ENCODE peak calls at places on chromosome 6, in six cellular contexts. P, C, E, V, W and B are unnamed samples. For H3K4me1, the result is how much of the 10 kb centered on the place peaks cover.

GRCh38 chr6:26025894-26026832 is 61.1 kb upstream of the HFE start:
- DNase-seq in P (peak), C (peak), E (peak), V (peak), W (peak), B (peak)

GRCh38 chr6:152091201-152091600 is 283.7 kb downstream of the ESR1 start:
- DNase-seq in P (no peak), C (no peak), E (no peak), V (no peak), W (no peak), B (no peak)

GRCh38 chr6:141878686-141879085 is 254.0 kb upstream of the GJE1 start:
- DNase-seq in P (no peak), C (no peak), E (no peak), V (no peak), W (no peak), B (no peak)

GRCh38 chr6:4805553-4806307 is 29.5 kb downstream of the CDYL start:
- DNase-seq in P (peak), C (peak), E (peak), V (peak), W (no peak), B (peak)

GRCh38 chr6:158064725-158065251 is 83.1 kb downstream of the SYNJ2 start:
- DNase-seq in P (no peak), C (no peak), E (no peak), V (no peak), W (no peak), B (no peak)

GRCh38 chr6:47111685-47112084 is 69.6 kb upstream of the ADGRF1 start:
- DNase-seq in P (no peak), C (peak), E (no peak), V (no peak), W (no peak), B (no peak)

GRCh38 chr6:5898102-5898501 is 108.6 kb downstream of the NRN1 start:
- DNase-seq in P (no peak), C (no peak), E (no peak), V (no peak), W (no peak), B (no peak)

GRCh38 chr6:17354700-17355403 is 38.5 kb upstream of the CAP2 start:
- DNase-seq in P (no peak), C (no peak), E (no peak), V (peak), W (no peak), B (no peak)

GRCh38 chr6:43242908-43243648 is at the start of gene TTBK1:
- DNase-seq in P (peak), C (peak), E (no peak), V (no peak), W (peak), B (peak)

GRCh38 chr6:157045831-157046454 is 268.8 kb downstream of the ARID1B start:
- DNase-seq in P (no peak), C (peak), E (no peak), V (no peak), W (no peak), B (no peak)

GRCh38 chr6:154993026-154993425 is 2.1 kb upstream of the TIAM2 start:
- DNase-seq in P (no peak), C (no peak), E (no peak), V (no peak), W (no peak), B (no peak)

GRCh38 chr6:53014744-53015143 is 19.7 kb upstream of the GSTA4 start:
- DNase-seq in P (no peak), C (no peak), E (no peak), V (no peak), W (no peak), B (no peak)
- H3K4me1 ChIP-seq in P (under half), C (under half), E (under half), V (under half), W (under half), B (under half)

GRCh38 chr6:15399651-15400470 is 154.0 kb downstream of the JARID2 start:
- DNase-seq in P (no peak), C (no peak), E (no peak), V (no peak), W (no peak), B (no peak)

GRCh38 chr6:15393605-15394004 is 147.7 kb downstream of the JARID2 start:
- DNase-seq in P (no peak), C (no peak), E (no peak), V (no peak), W (no peak), B (no peak)

GRCh38 chr6:15398657-15399287 is 152.9 kb downstream of the JARID2 start:
- DNase-seq in P (no peak), C (no peak), E (no peak), V (no peak), W (no peak), B (no peak)

GRCh38 chr6:15395087-15395486 is 149.2 kb downstream of the JARID2 start:
- DNase-seq in P (no peak), C (no peak), E (no peak), V (no peak), W (no peak), B (no peak)

GRCh38 chr6:15396808-15397207 is 150.9 kb downstream of the JARID2 start:
- DNase-seq in P (no peak), C (no peak), E (no peak), V (no peak), W (no peak), B (no peak)
- H3K4me1 ChIP-seq in P (under half), C (half or more), E (under half), V (under half), W (under half), B (under half)

GRCh38 chr6:85402922-85403321 is 47.0 kb upstream of the NT5E start:
- DNase-seq in P (no peak), C (no peak), E (no peak), V (no peak), W (no peak), B (no peak)

GRCh38 chr6:85400331-85400730 is 49.6 kb upstream of the NT5E start:
- DNase-seq in P (no peak), C (no peak), E (no peak), V (no peak), W (no peak), B (no peak)

GRCh38 chr6:85403331-85404015 is 46.4 kb upstream of the NT5E start:
- DNase-seq in P (no peak), C (peak), E (no peak), V (no peak), W (no peak), B (no peak)

GRCh38 chr6:85401186-85402062 is 48.5 kb upstream of the NT5E start:
- DNase-seq in P (no peak), C (no peak), E (no peak), V (no peak), W (no peak), B (no peak)

DNA sequence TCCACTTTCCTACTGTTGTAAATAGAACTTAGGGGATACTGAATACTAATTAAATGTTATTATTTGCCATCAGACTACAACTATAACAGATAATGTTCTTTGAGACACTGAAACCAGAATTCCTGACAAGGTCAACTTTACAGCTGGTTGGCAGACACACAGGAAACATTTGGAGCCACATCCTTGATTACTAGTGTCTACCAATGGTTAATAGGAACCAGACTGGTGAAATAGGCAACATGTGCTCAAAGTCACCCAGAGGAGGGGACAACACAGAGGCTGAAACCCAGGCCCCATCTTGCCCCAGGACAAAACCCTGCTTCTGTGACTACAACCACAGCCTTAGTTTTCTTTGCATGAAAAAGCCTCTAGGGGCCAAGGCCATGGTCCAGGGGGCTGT is 47.8 kb upstream of the NT5E start:
- DNase-seq in P (no peak), C (no peak), E (no peak), V (no peak), W (no peak), B (no peak)
- H3K4me1 ChIP-seq in P (under half), C (under half), E (under half), V (under half), W (under half), B (under half)

DNA sequence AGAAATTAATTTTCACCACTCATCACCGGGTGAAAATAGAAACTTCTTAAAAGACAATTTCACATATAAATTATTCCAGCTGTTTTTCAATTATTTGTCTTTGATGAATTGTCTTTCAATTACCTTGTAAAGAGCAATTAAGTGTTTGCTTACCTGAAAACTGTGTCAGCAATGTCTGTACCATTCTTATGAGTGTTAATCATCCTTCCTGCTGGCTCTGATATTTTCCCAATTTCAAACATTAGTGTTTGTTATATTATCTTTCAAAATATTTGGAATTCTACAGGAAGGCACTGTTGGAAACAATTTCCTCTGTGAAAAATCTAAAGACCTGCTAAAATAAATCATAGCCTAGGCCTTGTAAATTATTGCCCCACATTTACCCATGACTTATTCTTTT is 19.6 kb downstream of the PHACTR2 start:
- DNase-seq in P (no peak), C (no peak), E (no peak), V (no peak), W (no peak), B (no peak)
- H3K4me1 ChIP-seq in P (under half), C (half or more), E (under half), V (under half), W (under half), B (under half)

GRCh38 chr6:147347882-147348214 is 143.6 kb downstream of the STXBP5 start:
- DNase-seq in P (no peak), C (no peak), E (no peak), V (no peak), W (no peak), B (no peak)
- H3K4me1 ChIP-seq in P (under half), C (under half), E (under half), V (under half), W (under half), B (under half)

GRCh38 chr6:90648873-90649272 is 62.0 kb upstream of the MAP3K7 start:
- DNase-seq in P (no peak), C (no peak), E (no peak), V (no peak), W (no peak), B (no peak)

GRCh38 chr6:90643366-90643765 is 56.5 kb upstream of the MAP3K7 start:
- DNase-seq in P (no peak), C (no peak), E (peak), V (no peak), W (no peak), B (no peak)

GRCh38 chr6:90645634-90646033 is 58.8 kb upstream of the MAP3K7 start:
- DNase-seq in P (no peak), C (no peak), E (no peak), V (no peak), W (no peak), B (no peak)

GRCh38 chr6:90646936-90647335 is 60.1 kb upstream of the MAP3K7 start:
- DNase-seq in P (no peak), C (no peak), E (no peak), V (no peak), W (no peak), B (no peak)

DNA sequence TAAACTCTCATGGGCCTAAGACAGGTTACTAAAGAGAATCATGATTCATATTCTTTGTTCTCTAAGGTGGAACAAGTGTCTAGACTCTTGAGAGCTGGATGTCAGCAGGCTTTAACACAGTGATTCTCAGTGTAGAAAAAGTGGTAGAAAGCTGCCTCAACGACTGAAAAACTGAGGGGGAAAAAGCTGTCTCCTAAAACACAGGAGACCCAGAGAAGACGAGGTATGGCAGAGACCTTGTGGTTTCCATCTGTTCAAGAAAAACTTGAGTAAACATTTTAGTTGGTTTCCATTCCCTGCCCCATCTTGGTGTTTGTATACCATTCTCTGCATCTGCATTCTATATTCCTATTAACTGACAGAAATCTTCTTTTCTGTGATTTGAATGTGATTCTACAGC is 57.6 kb upstream of the MAP3K7 start:
- DNase-seq in P (no peak), C (no peak), E (no peak), V (no peak), W (no peak), B (no peak)
- H3K4me1 ChIP-seq in P (under half), C (under half), E (under half), V (under half), W (under half), B (under half)

GRCh38 chr6:52523363-52524207 is 53.3 kb downstream of the TRAM2 start:
- DNase-seq in P (no peak), C (no peak), E (no peak), V (no peak), W (no peak), B (no peak)
- H3K4me1 ChIP-seq in P (under half), C (under half), E (under half), V (under half), W (under half), B (under half)